ENCODE peak calls at places on chromosomes 6 and 20, in six cellular contexts. J is lower leg skin; G is CD8-positive, alpha-beta T cell; L is AG09309; Q is psoas muscle; H is body of pancreas. D is an unnamed sample.

GRCh38 chr6:13573669-13574110 is 711 bp upstream of the SIRT5 start:
- DNase-seq in J (no peak), G (peak; percentile 16), L (no peak), Q (peak; percentile 46), H (peak; percentile 47), D (no peak)

GRCh38 chr20:48604426-48604825 is 223.4 kb downstream of the PREX1 start:
- DNase-seq in J (no peak), G (no peak), L (no peak), Q (no peak), H (no peak), D (no peak)

GRCh38 chr6:33172307-33173227 is 19.7 kb downstream of the COL11A2 start:
- DNase-seq in J (no peak), G (no peak), L (no peak), Q (no peak), H (no peak), D (no peak)

GRCh38 chr20:57804470-57805250 is 94.8 kb upstream of the PMEPA1 start:
- DNase-seq in J (no peak), G (no peak), L (no peak), Q (no peak), H (no peak), D (no peak)

GRCh38 chr6:11277275-11278206 is 45.1 kb upstream of the NEDD9 start:
- DNase-seq in J (no peak), G (no peak), L (peak; percentile 73), Q (no peak), H (no peak), D (no peak)

GRCh38 chr6:11224252-11224965 is 8.1 kb downstream of the NEDD9 start:
- DNase-seq in J (no peak), G (peak; percentile 43), L (no peak), Q (no peak), H (no peak), D (no peak)

GRCh38 chr6:127515794-127516675 is 3.1 kb downstream of the MTCL3 start:
- DNase-seq in J (no peak), G (peak; percentile 69), L (no peak), Q (peak; percentile 63), H (peak; percentile 36), D (no peak)

GRCh38 chr6:72534236-72534635 is 87.6 kb upstream of the KCNQ5 start:
- DNase-seq in J (no peak), G (no peak), L (no peak), Q (no peak), H (no peak), D (no peak)

GRCh38 chr6:13767121-13767794 is 47.1 kb downstream of the MCUR1 start:
- DNase-seq in J (peak; percentile 56), G (peak; percentile 53), L (no peak), Q (peak; percentile 34), H (no peak), D (no peak)

GRCh38 chr20:61828891-61829290 is 236.8 kb downstream of the TAF4 start:
- DNase-seq in J (no peak), G (no peak), L (no peak), Q (no peak), H (no peak), D (no peak)

GRCh38 chr20:15550116-15550870 is 1023.0 kb downstream of the KIF16B start:
- DNase-seq in J (no peak), G (no peak), L (no peak), Q (no peak), H (no peak), D (no peak)

GRCh38 chr20:17228624-17229061 is 1.8 kb downstream of the PCSK2 start:
- DNase-seq in J (no peak), G (no peak), L (no peak), Q (no peak), H (no peak), D (no peak)

GRCh38 chr6:7675353-7675945 is 50.5 kb upstream of the BMP6 start:
- DNase-seq in J (no peak), G (no peak), L (no peak), Q (no peak), H (no peak), D (no peak)

GRCh38 chr20:38308047-38308438 is 4.1 kb downstream of the BPI start:
- DNase-seq in J (no peak), G (no peak), L (no peak), Q (no peak), H (no peak), D (no peak)

GRCh38 chr6:107444277-107444676 is 15.1 kb downstream of the PDSS2 start:
- DNase-seq in J (no peak), G (no peak), L (no peak), Q (no peak), H (no peak), D (no peak)

GRCh38 chr20:23602261-23602660 is 3.5 kb downstream of the CST9 start:
- DNase-seq in J (no peak), G (no peak), L (no peak), Q (no peak), H (no peak), D (no peak)

GRCh38 chr20:20003088-20003954 is 13.8 kb upstream of the NAA20 start:
- DNase-seq in J (no peak), G (no peak), L (no peak), Q (peak; percentile 38), H (peak; percentile 67), D (no peak)

GRCh38 chr20:37077009-37077408 is 18.8 kb downstream of the RBL1 start:
- DNase-seq in J (no peak), G (no peak), L (no peak), Q (no peak), H (no peak), D (no peak)

GRCh38 chr6:11780097-11780428 is 1.5 kb upstream of the ADTRP start:
- DNase-seq in J (no peak), G (no peak), L (no peak), Q (no peak), H (no peak), D (no peak)

GRCh38 chr6:139977887-139978332 is 603.5 kb upstream of the CITED2 start:
- DNase-seq in J (peak; percentile 68), G (no peak), L (peak; percentile 76), Q (no peak), H (peak; percentile 20), D (peak; percentile 95)

GRCh38 chr6:37155394-37156312 is 14.3 kb upstream of the PIM1 start:
- DNase-seq in J (no peak), G (no peak), L (no peak), Q (no peak), H (no peak), D (no peak)

GRCh38 chr6:16278048-16278724 is 39.8 kb downstream of the GMPR start:
- DNase-seq in J (no peak), G (no peak), L (no peak), Q (peak; percentile 72), H (no peak), D (no peak)